ENCODE peak calls at places on chromosomes 5 and 9, in seven cellular contexts. K, T, D, B, W, E and M are unnamed samples.

GRCh38 chr9:1235650-1236401 is 185.7 kb downstream of the DMRT2 start:
- DNase-seq in K (no peak), T (no peak), D (no peak), B (no peak), W (no peak), E (no peak), M (no peak)

GRCh38 chr5:123429993-123430392 is 6.8 kb upstream of the CEP120 start:
- DNase-seq in K (peak; percentile 94), T (no peak), D (no peak), B (no peak), W (no peak), E (no peak), M (no peak)

GRCh38 chr5:140794594-140795258 is at the start of gene PCDHA2:
- DNase-seq in K (no peak), T (no peak), D (no peak), B (no peak), W (no peak), E (no peak), M (no peak)

GRCh38 chr9:133199648-133200321 is 9.3 kb downstream of the OBP2B start:
- DNase-seq in K (no peak), T (peak; percentile 32), D (no peak), B (no peak), W (peak; percentile 76), E (no peak), M (no peak)

GRCh38 chr5:168681556-168682183 is 102.5 kb upstream of the PANK3 start:
- DNase-seq in K (peak; percentile 94), T (peak; percentile 53), D (no peak), B (peak; percentile 23), W (no peak), E (no peak), M (no peak)

GRCh38 chr5:88660947-88661869 is 221.8 kb downstream of the MEF2C start:
- DNase-seq in K (peak; percentile 74), T (no peak), D (peak; percentile 91), B (peak; percentile 39), W (peak; percentile 62), E (no peak), M (peak; percentile 81)

GRCh38 chr9:77003366-77003765 is 16.1 kb upstream of the FOXB2 start:
- DNase-seq in K (no peak), T (no peak), D (no peak), B (no peak), W (no peak), E (no peak), M (no peak)

GRCh38 chr5:178206166-178207101 is 2.1 kb downstream of the HNRNPAB start:
- DNase-seq in K (peak; percentile 28), T (no peak), D (no peak), B (no peak), W (no peak), E (no peak), M (no peak)

GRCh38 chr5:400282-401215 is 42.4 kb upstream of the EXOC3 start:
- DNase-seq in K (no peak), T (no peak), D (no peak), B (no peak), W (peak; percentile 22), E (no peak), M (no peak)

GRCh38 chr5:142316681-142317080 is 8.1 kb downstream of the SPRY4 start:
- DNase-seq in K (no peak), T (no peak), D (no peak), B (no peak), W (no peak), E (no peak), M (no peak)

GRCh38 chr5:139984816-139985215 is 58.3 kb downstream of the NRG2 start:
- DNase-seq in K (no peak), T (no peak), D (no peak), B (no peak), W (no peak), E (no peak), M (no peak)

GRCh38 chr5:137142371-137143243 is 356.5 kb downstream of the SPOCK1 start:
- DNase-seq in K (peak; percentile 87), T (peak; percentile 34), D (no peak), B (peak; percentile 36), W (peak; percentile 50), E (no peak), M (no peak)

GRCh38 chr5:139711852-139712171 is 63.7 kb downstream of the CXXC5 start:
- DNase-seq in K (no peak), T (no peak), D (no peak), B (no peak), W (peak; percentile 61), E (no peak), M (peak; percentile 39)

DNA sequence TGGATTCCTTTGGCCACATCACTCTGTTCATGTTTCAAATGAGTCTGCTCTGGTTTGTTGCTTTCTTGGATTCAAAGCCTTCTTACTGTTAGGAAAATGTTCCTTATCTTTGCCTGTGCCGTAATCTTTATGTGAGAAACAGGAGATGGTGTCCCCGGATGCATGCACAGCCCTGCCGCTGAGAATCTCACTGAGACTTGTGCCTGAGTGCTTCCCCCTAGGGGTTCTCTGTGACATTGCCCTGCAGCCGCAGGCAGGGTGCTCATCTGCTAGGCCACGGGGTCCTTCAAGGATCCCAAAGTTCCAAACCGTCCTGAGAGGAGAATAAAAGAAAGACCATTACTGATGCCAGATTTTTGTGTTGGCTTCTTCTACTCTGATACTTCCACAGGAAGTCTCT is 81.4 kb upstream of the ANKRD55 start:
- DNase-seq in K (no peak), T (no peak), D (no peak), B (no peak), W (no peak), E (no peak), M (peak; percentile 15)
- TF ChIP-seq CTCF in K (peak; percentile 89), T (peak; percentile 76), D (no peak), B (no peak), W (no peak), E (no peak), M (peak; percentile 56)

DNA sequence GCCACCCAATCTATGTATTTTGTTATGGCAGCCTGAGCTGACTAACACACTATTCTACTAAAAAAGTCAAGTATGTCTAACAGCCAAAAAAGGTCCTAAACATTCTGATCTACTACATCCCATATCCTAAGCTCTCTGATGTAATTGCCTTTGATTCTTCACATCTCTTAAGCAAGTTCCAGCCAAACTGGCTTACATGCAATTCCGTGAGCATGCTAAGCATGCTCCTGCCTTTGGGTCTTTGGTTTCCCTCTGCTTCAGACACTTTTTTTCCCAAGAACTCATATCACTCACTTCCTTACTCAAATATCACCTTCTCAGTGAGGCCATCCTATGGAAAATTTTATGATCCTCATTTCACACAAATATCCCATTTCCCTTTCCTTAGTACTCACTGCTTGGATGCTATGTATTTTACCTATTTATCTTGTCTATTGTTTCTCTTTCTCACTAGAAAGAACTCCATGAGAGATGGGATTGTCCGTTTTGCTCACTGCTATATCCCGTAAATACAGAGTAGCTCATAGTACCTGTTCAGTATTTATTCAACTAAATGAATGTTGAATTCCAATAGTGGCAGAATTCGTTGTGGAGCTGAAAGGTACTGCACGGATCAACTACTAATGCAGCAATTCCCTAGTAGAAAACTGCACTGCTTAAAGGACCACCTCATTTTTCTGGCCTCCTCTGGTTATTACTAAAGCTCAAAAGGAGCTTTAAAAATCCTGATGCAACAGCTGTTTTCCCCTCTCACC is 2.3 kb upstream of the SLC12A2 start:
- DNase-seq in K (peak; percentile 20), T (no peak), D (no peak), B (no peak), W (no peak), E (no peak), M (no peak)
- TF ChIP-seq CTCF in K (peak; percentile 13), T (no peak), D (peak; percentile 42), B (peak; percentile 2), W (peak; percentile 10), E (peak; percentile 11), M (no peak)

GRCh38 chr9:124477211-124478013 is 27.2 kb downstream of the ADGRD2 start:
- DNase-seq in K (no peak), T (no peak), D (peak; percentile 39), B (no peak), W (peak; percentile 39), E (no peak), M (no peak)

GRCh38 chr9:124475868-124476690 is 25.8 kb downstream of the ADGRD2 start:
- DNase-seq in K (no peak), T (no peak), D (no peak), B (no peak), W (peak; percentile 28), E (no peak), M (no peak)

GRCh38 chr9:124474151-124474550 is 23.9 kb downstream of the ADGRD2 start:
- DNase-seq in K (no peak), T (no peak), D (no peak), B (no peak), W (no peak), E (no peak), M (no peak)

GRCh38 chr9:124473310-124473709 is 23.1 kb downstream of the ADGRD2 start:
- DNase-seq in K (peak; percentile 5), T (no peak), D (no peak), B (no peak), W (peak; percentile 25), E (no peak), M (no peak)

DNA sequence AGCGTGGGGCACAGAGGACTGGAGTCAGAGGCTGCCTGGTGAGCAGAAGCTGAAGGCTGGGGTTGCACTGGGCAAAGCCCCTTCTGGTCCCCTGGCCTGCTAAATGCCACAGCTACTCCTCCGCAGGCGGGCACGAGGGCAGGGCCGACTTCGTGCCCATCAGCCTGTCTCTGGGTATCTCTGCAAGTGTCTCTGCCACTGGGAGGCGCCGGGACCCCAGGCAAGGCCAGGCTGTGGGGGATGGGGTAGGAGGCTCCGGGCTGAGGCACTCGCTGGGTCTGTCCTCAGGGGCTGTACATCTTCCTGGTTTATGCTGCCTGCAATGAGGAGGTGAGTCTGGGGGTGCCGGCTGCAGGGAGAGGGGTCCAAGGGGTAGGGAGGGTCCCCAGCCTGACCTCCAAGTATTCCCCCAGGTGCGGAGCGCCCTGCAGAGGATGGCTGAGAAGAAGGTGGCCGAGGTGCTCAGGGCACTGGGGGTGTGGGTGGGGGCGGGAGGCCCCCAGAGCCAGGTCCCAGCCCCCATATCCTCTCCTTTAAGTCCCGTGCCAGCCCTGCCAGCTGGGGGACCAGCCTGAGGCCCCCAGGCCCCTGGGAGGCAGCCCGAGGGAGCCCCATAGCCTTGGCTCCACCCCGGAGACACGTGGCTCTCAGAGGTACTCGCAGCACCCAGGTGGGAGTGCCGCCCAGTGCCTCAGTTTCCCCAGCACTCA is 25.1 kb downstream of the ADGRD2 start:
- DNase-seq in K (no peak), T (no peak), D (no peak), B (no peak), W (peak; percentile 34), E (no peak), M (no peak)
- TF ChIP-seq CTCF in K (no peak), T (no peak), D (no peak), B (no peak), W (no peak), E (no peak), M (no peak)

GRCh38 chr9:106648799-106649198 is 214.2 kb upstream of the ZNF462 start:
- DNase-seq in K (peak; percentile 49), T (no peak), D (no peak), B (no peak), W (no peak), E (no peak), M (no peak)
- TF ChIP-seq CTCF in K (peak; percentile 26), T (no peak), D (no peak), B (peak; percentile 26), W (peak; percentile 11), E (no peak), M (no peak)